ENCODE peak calls at places on chromosome 13, in five cellular contexts. One of them, this sample, is unnamed.

GRCh38 chr13:74464656-74465055 is 330.5 kb upstream of the KLF12 start:
- DNase-seq in NCI-H1092: peak
- DNase-seq in Karpas-422: no peak
- DNase-seq in endodermal cell: no peak
- DNase-seq in nucleus accumbens: no peak
- DNase-seq in this sample: no peak

GRCh38 chr13:42638101-42638500 is 64.1 kb downstream of the TNFSF11 start:
- DNase-seq in NCI-H1092: no peak
- DNase-seq in nucleus accumbens: no peak
- DNase-seq in Karpas-422: no peak
- DNase-seq in endodermal cell: no peak
- DNase-seq in this sample: no peak

GRCh38 chr13:85806553-85807175 is 7.4 kb upstream of the SLITRK6 start:
- DNase-seq in endodermal cell: no peak
- DNase-seq in Karpas-422: peak
- DNase-seq in nucleus accumbens: no peak
- DNase-seq in NCI-H1092: peak
- DNase-seq in this sample: no peak

GRCh38 chr13:100565291-100565690 is 23.3 kb downstream of the GGACT start:
- DNase-seq in endodermal cell: no peak
- DNase-seq in nucleus accumbens: no peak
- DNase-seq in Karpas-422: no peak
- DNase-seq in NCI-H1092: no peak
- DNase-seq in this sample: no peak

GRCh38 chr13:114073881-114074551 is 58.4 kb downstream of the RASA3 start:
- DNase-seq in endodermal cell: no peak
- DNase-seq in NCI-H1092: no peak
- DNase-seq in nucleus accumbens: no peak
- DNase-seq in Karpas-422: no peak
- DNase-seq in this sample: no peak

GRCh38 chr13:99385940-99386339 is 78.7 kb upstream of the GPR183 start:
- DNase-seq in NCI-H1092: no peak
- DNase-seq in endodermal cell: peak
- DNase-seq in nucleus accumbens: no peak
- DNase-seq in Karpas-422: no peak
- DNase-seq in this sample: peak

GRCh38 chr13:62837895-62838294 is 1422.2 kb upstream of the PCDH20 start:
- DNase-seq in NCI-H1092: no peak
- DNase-seq in endodermal cell: no peak
- DNase-seq in Karpas-422: no peak
- DNase-seq in nucleus accumbens: no peak
- DNase-seq in this sample: no peak

GRCh38 chr13:24683833-24684599 is 3.8 kb downstream of the ATP12A start:
- DNase-seq in NCI-H1092: peak
- DNase-seq in Karpas-422: peak
- DNase-seq in nucleus accumbens: peak
- DNase-seq in endodermal cell: peak
- DNase-seq in this sample: peak

GRCh38 chr13:48621056-48621455 is 32.7 kb upstream of the CYSLTR2 start:
- DNase-seq in endodermal cell: peak
- DNase-seq in NCI-H1092: no peak
- DNase-seq in nucleus accumbens: no peak
- DNase-seq in Karpas-422: no peak
- DNase-seq in this sample: no peak

GRCh38 chr13:44575741-44576395 is at the start of gene TSC22D1:
- DNase-seq in endodermal cell: peak
- DNase-seq in Karpas-422: no peak
- DNase-seq in nucleus accumbens: peak
- DNase-seq in NCI-H1092: peak
- DNase-seq in this sample: peak

GRCh38 chr13:27160657-27161174 is 10.9 kb downstream of the USP12 start:
- DNase-seq in Karpas-422: no peak
- DNase-seq in nucleus accumbens: no peak
- DNase-seq in NCI-H1092: no peak
- DNase-seq in endodermal cell: no peak
- DNase-seq in this sample: no peak

GRCh38 chr13:45179428-45179827 is 21.4 kb downstream of the KCTD4 start:
- DNase-seq in endodermal cell: no peak
- DNase-seq in NCI-H1092: no peak
- DNase-seq in nucleus accumbens: no peak
- DNase-seq in Karpas-422: no peak
- DNase-seq in this sample: no peak

GRCh38 chr13:51764184-51765141 is 39.5 kb downstream of the DHRS12 start:
- DNase-seq in endodermal cell: no peak
- DNase-seq in NCI-H1092: no peak
- DNase-seq in Karpas-422: no peak
- DNase-seq in nucleus accumbens: no peak
- DNase-seq in this sample: no peak

GRCh38 chr13:100610399-100611347 is 22.1 kb upstream of the GGACT start:
- DNase-seq in endodermal cell: no peak
- DNase-seq in NCI-H1092: no peak
- DNase-seq in nucleus accumbens: no peak
- DNase-seq in Karpas-422: peak
- DNase-seq in this sample: no peak

GRCh38 chr13:94080527-94080926 is 399.0 kb downstream of the DCT start:
- DNase-seq in nucleus accumbens: no peak
- DNase-seq in Karpas-422: no peak
- DNase-seq in endodermal cell: peak
- DNase-seq in NCI-H1092: no peak
- DNase-seq in this sample: no peak

GRCh38 chr13:76326343-76326742 is 559.9 kb downstream of the KCTD12 start:
- DNase-seq in nucleus accumbens: no peak
- DNase-seq in endodermal cell: no peak
- DNase-seq in NCI-H1092: no peak
- DNase-seq in Karpas-422: no peak
- DNase-seq in this sample: no peak

GRCh38 chr13:112105244-112105681 is 38.3 kb downstream of the SOX1 start:
- DNase-seq in nucleus accumbens: no peak
- DNase-seq in Karpas-422: no peak
- DNase-seq in endodermal cell: peak
- DNase-seq in NCI-H1092: no peak
- DNase-seq in this sample: no peak

GRCh38 chr13:42524487-42525034 is 49.4 kb upstream of the TNFSF11 start:
- DNase-seq in Karpas-422: peak
- DNase-seq in NCI-H1092: no peak
- DNase-seq in endodermal cell: no peak
- DNase-seq in nucleus accumbens: no peak
- DNase-seq in this sample: no peak

GRCh38 chr13:52749446-52749845 is 9.8 kb upstream of the CNMD start:
- DNase-seq in NCI-H1092: peak
- DNase-seq in endodermal cell: no peak
- DNase-seq in nucleus accumbens: no peak
- DNase-seq in Karpas-422: no peak
- DNase-seq in this sample: no peak

GRCh38 chr13:43132911-43133310 is 109.5 kb downstream of the DNAJC15 start:
- DNase-seq in nucleus accumbens: no peak
- DNase-seq in Karpas-422: peak
- DNase-seq in endodermal cell: no peak
- DNase-seq in NCI-H1092: peak
- DNase-seq in this sample: no peak

GRCh38 chr13:78460176-78460575 is 143.2 kb downstream of the POU4F1 start:
- DNase-seq in endodermal cell: no peak
- DNase-seq in nucleus accumbens: no peak
- DNase-seq in Karpas-422: no peak
- DNase-seq in NCI-H1092: no peak
- DNase-seq in this sample: no peak

GRCh38 chr13:93430346-93430745 is 203.7 kb downstream of the GPC6 start:
- DNase-seq in Karpas-422: no peak
- DNase-seq in nucleus accumbens: no peak
- DNase-seq in NCI-H1092: no peak
- DNase-seq in endodermal cell: no peak
- DNase-seq in this sample: no peak

GRCh38 chr13:84417426-84417825 is 535.2 kb upstream of the SLITRK1 start:
- DNase-seq in NCI-H1092: no peak
- DNase-seq in nucleus accumbens: no peak
- DNase-seq in Karpas-422: no peak
- DNase-seq in endodermal cell: no peak
- DNase-seq in this sample: no peak